ENCODE peak calls at places on chromosomes 12 and 14, in five cellular contexts. V is PC-3, H is left ventricle myocardium inferior, A is upper lobe of left lung, O is psoas muscle. Q is an unnamed sample. For H3K4me1, the result is how much of the 10 kb centered on the place peaks cover.

GRCh38 chr14:55416866-55417265 is 5.2 kb upstream of the ATG14 start:
- DNase-seq in H (no peak), A (no peak), O (no peak), V (peak), Q (peak)

GRCh38 chr12:109709401-109710278 is 4.0 kb upstream of the FAM222A start:
- DNase-seq in V (peak), A (no peak), H (no peak), O (no peak), Q (no peak)

GRCh38 chr14:35420036-35420811 is 15.7 kb upstream of the NFKBIA start:
- DNase-seq in H (no peak), A (no peak), O (no peak), V (peak), Q (no peak)

GRCh38 chr12:112680993-112681392 is 110.6 kb upstream of the RPH3A start:
- DNase-seq in O (no peak), H (no peak), V (no peak), A (no peak), Q (no peak)

GRCh38 chr14:61025239-61026223 is 44.5 kb downstream of the SLC38A6 start:
- DNase-seq in O (peak), A (peak), H (peak), V (peak), Q (peak)

GRCh38 chr12:105459760-105460325 is 129.4 kb downstream of the C12orf75 start:
- DNase-seq in A (no peak), O (no peak), H (no peak), V (no peak), Q (no peak)

GRCh38 chr14:68143341-68143807 is 323.8 kb downstream of the RAD51B start:
- DNase-seq in O (peak), V (peak), H (peak), A (peak), Q (no peak)

GRCh38 chr12:42284157-42284556 is 41.7 kb downstream of the ZCRB1 start:
- DNase-seq in O (no peak), A (no peak), V (no peak), H (no peak), Q (no peak)

GRCh38 chr14:67547224-67547780 is 14.2 kb downstream of the PLEKHH1 start:
- DNase-seq in A (no peak), V (no peak), O (no peak), H (no peak), Q (no peak)

GRCh38 chr12:67358686-67359374 is 89.7 kb downstream of the CAND1 start:
- DNase-seq in O (no peak), A (no peak), V (no peak), H (no peak), Q (no peak)

GRCh38 chr12:124648710-124649384 is 81.4 kb upstream of the NCOR2 start:
- DNase-seq in A (no peak), O (no peak), H (no peak), V (no peak), Q (no peak)

GRCh38 chr12:112792743-112793142 is 1.2 kb downstream of the RPH3A start:
- DNase-seq in A (no peak), V (no peak), O (no peak), H (no peak), Q (no peak)

GRCh38 chr14:58638231-58639205 is 756 bp downstream of the DACT1 start:
- DNase-seq in O (peak), A (no peak), H (peak), V (peak), Q (peak)

GRCh38 chr12:85310456-85311076 is 30.5 kb downstream of the ALX1 start:
- DNase-seq in V (peak), O (no peak), A (no peak), H (no peak), Q (no peak)

GRCh38 chr14:100602621-100603020 is 15.4 kb upstream of the BEGAIN start:
- DNase-seq in A (no peak), V (no peak), O (no peak), H (no peak), Q (no peak)

GRCh38 chr14:100529561-100530031 is 57.6 kb downstream of the BEGAIN start:
- DNase-seq in O (no peak), V (no peak), A (peak), H (peak), Q (no peak)

GRCh38 chr12:88935856-88936255 is 355.6 kb upstream of the KITLG start:
- DNase-seq in V (no peak), O (no peak), H (no peak), A (no peak), Q (no peak)

GRCh38 chr12:20505056-20505455 is 136.7 kb downstream of the PDE3A start:
- DNase-seq in A (no peak), O (no peak), H (no peak), V (peak), Q (no peak)

GRCh38 chr12:112309797-112310196 is 72.4 kb downstream of the HECTD4 start:
- DNase-seq in A (no peak), O (no peak), H (no peak), V (no peak), Q (no peak)

GRCh38 chr12:70247653-70248199 is 4.5 kb downstream of the CNOT2 start:
- DNase-seq in H (no peak), O (no peak), A (no peak), V (no peak), Q (no peak)

GRCh38 chr12:80038062-80038560 is 61.2 kb upstream of the OTOGL start:
- DNase-seq in H (no peak), V (no peak), A (no peak), O (no peak), Q (no peak)

GRCh38 chr14:81385824-81386223 is 14.3 kb downstream of the STON2 start:
- DNase-seq in H (no peak), V (no peak), A (no peak), O (no peak), Q (no peak)

GRCh38 chr12:97837401-97837800 is 374.8 kb downstream of the RMST start:
- DNase-seq in O (no peak), V (peak), H (no peak), A (peak), Q (no peak)

GRCh38 chr12:95143784-95144205 is 70.4 kb upstream of the NR2C1 start:
- DNase-seq in A (no peak), H (no peak), O (no peak), V (no peak), Q (peak)

DNA sequence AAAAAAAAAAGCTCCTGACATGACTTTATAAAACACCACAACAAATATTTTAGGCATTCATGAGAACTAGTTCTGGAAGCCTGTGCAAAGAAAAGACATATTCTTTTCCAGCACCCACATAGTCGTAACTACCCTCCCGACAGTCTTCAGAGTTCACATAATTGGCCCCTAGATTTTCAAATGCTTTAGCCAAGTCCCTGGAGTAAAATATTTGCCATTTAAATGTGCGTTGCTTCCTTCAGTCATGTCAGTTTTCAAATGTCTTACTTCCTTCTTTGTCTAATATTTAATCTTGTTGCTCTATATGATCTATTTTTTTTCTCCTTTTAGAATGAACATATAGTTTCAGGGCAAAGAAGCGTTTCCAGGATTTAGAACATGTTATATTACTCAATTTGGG is 66.8 kb upstream of the KRAS start:
- DNase-seq in A (no peak), H (no peak), O (no peak), V (no peak), Q (no peak)
- H3K4me1 ChIP-seq in A (under half), H (under half), O (under half), V (under half), Q (under half)

DNA sequence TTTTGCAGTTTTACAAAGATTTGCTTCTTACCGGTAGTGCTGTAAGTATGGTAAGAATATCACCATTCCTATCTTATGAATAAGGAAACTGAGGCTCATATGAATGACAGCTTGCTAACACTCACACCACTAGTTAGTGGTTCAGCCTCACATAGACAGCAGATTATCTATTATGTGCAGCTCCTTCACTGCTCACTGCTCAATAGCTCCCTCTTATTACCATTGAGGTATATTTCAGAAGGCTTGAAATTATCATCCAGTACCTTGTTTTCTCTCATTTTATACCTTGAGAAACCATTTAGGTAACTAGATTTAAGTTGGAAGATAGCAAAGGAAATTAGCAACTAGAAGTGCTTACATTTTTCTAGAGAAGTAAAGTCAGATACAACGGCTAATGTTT is 15.5 kb downstream of the RIC8B start:
- DNase-seq in O (no peak), A (no peak), V (peak), H (no peak), Q (no peak)
- TF ChIP-seq CTCF in O (no peak), A (no peak), V (peak), H (peak), Q (peak)

DNA sequence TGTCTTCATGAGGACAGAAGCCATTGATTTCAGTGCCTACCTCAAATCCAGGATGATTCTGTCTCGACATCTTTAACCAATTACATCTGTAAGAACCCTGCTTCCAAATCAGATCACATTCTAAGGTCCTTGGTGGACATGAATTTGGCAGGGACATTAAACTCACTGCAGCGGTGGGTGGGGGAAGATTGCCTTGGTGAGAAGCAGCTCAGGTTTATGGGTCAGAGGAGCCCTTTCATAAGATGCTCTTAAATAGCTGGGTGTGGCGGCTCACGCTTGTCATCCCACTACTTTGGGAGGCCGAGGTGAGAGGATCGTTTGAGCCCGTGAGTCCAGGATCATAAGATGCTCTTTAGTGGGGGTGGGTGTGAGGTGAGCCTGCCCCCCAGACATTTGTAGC is 42.9 kb downstream of the ELK3 start:
- DNase-seq in A (no peak), O (no peak), H (no peak), V (no peak), Q (no peak)
- H3K4me1 ChIP-seq in A (half or more), O (under half), H (half or more), V (under half), Q (under half)

GRCh38 chr14:102317564-102318248 is 1.8 kb upstream of the ZNF839 start:
- DNase-seq in V (peak), H (peak), A (no peak), O (no peak), Q (no peak)
- TF ChIP-seq CTCF in V (peak), H (peak), A (no peak), O (peak), Q (no peak)

GRCh38 chr12:24760606-24761378 is 188.1 kb downstream of the BCAT1 start:
- DNase-seq in A (no peak), O (no peak), H (no peak), V (no peak), Q (no peak)
- H3K4me1 ChIP-seq in A (under half), O (under half), H (under half), V (under half), Q (under half)

GRCh38 chr12:100077367-100077766 is 65.3 kb downstream of the BLTP3B start:
- DNase-seq in H (no peak), A (no peak), V (peak), O (no peak), Q (no peak)
- TF ChIP-seq CTCF in H (peak), A (no peak), V (peak), O (peak), Q (no peak)

GRCh38 chr12:92398565-92399309 is 253.1 kb upstream of the BTG1 start:
- DNase-seq in H (no peak), A (no peak), O (no peak), V (no peak), Q (no peak)
- H3K4me1 ChIP-seq in H (under half), A (under half), O (under half), V (under half), Q (under half)

Q was measured in cardiac muscle cell.